ENCODE peak calls at places on chromosomes 6 and 20, in ten cellular contexts. T is transverse colon, E is adrenal gland, X is HepG2, Q is lower leg skin, D is NB4, N is ovary, Y is tibial nerve, W is A549, C is stomach. J is an unnamed sample.

GRCh38 chr6:39074486-39074885 is 25.9 kb downstream of the GLP1R start:
- DNase-seq in N (no peak), W (no peak), T (no peak), Y (no peak), E (no peak), Q (peak; percentile 81), X (no peak), D (no peak), C (peak; percentile 14), J (no peak)

GRCh38 chr6:39092124-39092523 is 22.9 kb downstream of the SAYSD1 start:
- DNase-seq in C (no peak), X (peak; percentile 19), Y (no peak), W (no peak), T (no peak), E (no peak), Q (no peak), N (no peak), D (peak; percentile 39), J (no peak)

GRCh38 chr6:45965787-45966186 is 49.9 kb downstream of the CLIC5 start:
- DNase-seq in N (no peak), Q (no peak), T (no peak), E (no peak), W (no peak), D (no peak), C (no peak), Y (no peak), X (no peak), J (no peak)

GRCh38 chr6:152117156-152118129 is 310.0 kb downstream of the ESR1 start:
- DNase-seq in Y (no peak), C (no peak), E (peak; percentile 24), N (no peak), Q (no peak), D (no peak), T (no peak), X (no peak), W (no peak), J (no peak)

GRCh38 chr20:57650756-57651483 is 30.7 kb upstream of the ZBP1 start:
- DNase-seq in D (no peak), Q (peak; percentile 80), N (peak; percentile 19), C (no peak), X (no peak), T (no peak), E (no peak), Y (no peak), W (no peak), J (peak; percentile 67)

GRCh38 chr6:169168706-169169105 is 84.9 kb downstream of the THBS2 start:
- DNase-seq in W (no peak), C (peak; percentile 14), X (no peak), Q (no peak), Y (no peak), E (no peak), T (no peak), N (no peak), D (no peak), J (no peak)

GRCh38 chr20:33521461-33521860 is 31.6 kb downstream of the CBFA2T2 start:
- DNase-seq in X (no peak), C (no peak), N (no peak), W (no peak), E (no peak), T (no peak), D (no peak), Q (no peak), Y (no peak), J (no peak)

GRCh38 chr6:170073846-170074245 is 217.0 kb downstream of the DLL1 start:
- DNase-seq in C (no peak), Q (peak; percentile 67), N (peak; percentile 3), Y (no peak), D (no peak), T (peak; percentile 2), W (no peak), X (no peak), E (no peak), J (no peak)

GRCh38 chr6:162680367-162680766 is 47.2 kb downstream of the PRKN start:
- DNase-seq in D (no peak), X (no peak), Y (no peak), T (no peak), E (no peak), W (no peak), C (no peak), N (no peak), Q (no peak), J (no peak)

GRCh38 chr6:162683135-162683534 is 44.4 kb downstream of the PRKN start:
- DNase-seq in W (no peak), Y (no peak), X (no peak), N (no peak), E (no peak), Q (no peak), C (no peak), T (no peak), D (no peak), J (no peak)

GRCh38 chr6:162681447-162681846 is 46.1 kb downstream of the PRKN start:
- DNase-seq in T (no peak), Y (no peak), N (no peak), D (no peak), Q (no peak), X (peak; percentile 34), E (no peak), W (no peak), C (no peak), J (no peak)

GRCh38 chr6:162684961-162685360 is 42.6 kb downstream of the PRKN start:
- DNase-seq in Q (no peak), E (no peak), X (no peak), T (no peak), C (no peak), D (no peak), W (no peak), N (no peak), Y (no peak), J (no peak)

DNA sequence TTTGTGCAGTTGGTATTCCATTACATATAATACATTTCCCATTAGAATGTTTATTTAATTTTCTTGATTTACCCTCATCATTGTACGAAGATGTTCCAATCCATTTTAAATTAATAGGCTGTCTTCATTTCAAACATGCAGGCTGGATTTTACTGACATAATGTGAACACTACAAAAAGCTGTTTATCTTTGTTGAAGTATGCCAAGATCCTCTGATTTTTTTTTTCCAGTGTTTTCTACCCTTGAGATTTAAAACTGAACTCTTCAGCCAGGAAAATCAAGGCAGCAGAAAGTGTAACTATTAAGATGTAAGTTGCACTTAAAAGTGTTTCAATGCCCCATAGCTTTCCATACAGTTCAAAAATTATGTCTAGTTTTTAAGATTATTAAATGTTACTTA is 43.5 kb downstream of the PRKN start:
- DNase-seq in E (no peak), D (no peak), Q (no peak), N (no peak), Y (no peak), T (no peak), C (no peak), W (no peak), X (no peak), J (no peak)
- TF ChIP-seq CTCF in E (no peak), D (no peak), Q (no peak), N (no peak), Y (no peak), T (no peak), C (no peak), W (no peak), X (no peak), J (no peak)

GRCh38 chr6:2007165-2007564 is 238.2 kb downstream of the GMDS start:
- DNase-seq in E (no peak), Q (no peak), X (no peak), T (no peak), W (no peak), D (no peak), N (no peak), Y (no peak), C (no peak), J (no peak)
- TF ChIP-seq POLR2A in E (no peak), Q (no peak), X (no peak), T (no peak), W (no peak), D (no peak), N (no peak), Y (no peak), C (no peak), J (no peak)

GRCh38 chr20:7984192-7984591 is 35.4 kb downstream of the TMX4 start:
- DNase-seq in E (no peak), W (no peak), T (no peak), X (no peak), Y (no peak), C (no peak), D (no peak), Q (no peak), N (no peak), J (no peak)

GRCh38 chr20:7985916-7986315 is 33.6 kb downstream of the TMX4 start:
- DNase-seq in N (no peak), C (no peak), D (no peak), X (no peak), T (no peak), E (no peak), W (no peak), Y (no peak), Q (no peak), J (no peak)

GRCh38 chr20:7993703-7994102 is 25.9 kb downstream of the TMX4 start:
- DNase-seq in D (no peak), Y (no peak), X (no peak), E (no peak), T (no peak), N (no peak), C (no peak), Q (no peak), W (no peak), J (no peak)

GRCh38 chr20:7993238-7993637 is 26.3 kb downstream of the TMX4 start:
- DNase-seq in E (no peak), X (no peak), N (no peak), Y (no peak), C (no peak), Q (no peak), W (no peak), T (no peak), D (no peak), J (no peak)

DNA sequence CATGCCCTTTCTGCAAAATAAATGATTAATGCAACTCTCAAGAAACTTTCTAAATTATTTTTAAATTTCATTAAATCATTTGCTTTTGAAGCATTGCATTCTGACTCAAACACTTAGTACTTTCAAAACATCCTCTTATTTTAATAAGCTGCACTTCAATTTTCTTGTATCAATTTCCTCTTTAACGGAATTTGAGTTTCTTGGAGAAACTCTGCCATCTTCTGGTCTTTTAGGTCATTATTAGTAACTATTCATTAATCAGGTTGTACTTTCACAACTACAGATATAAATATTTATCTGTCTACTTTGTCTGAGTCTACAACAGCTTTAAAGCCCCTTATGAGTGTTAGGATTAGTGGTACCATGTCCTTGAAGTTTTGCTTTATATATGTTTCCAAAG is 30.2 kb downstream of the TMX4 start:
- DNase-seq in W (peak; percentile 9), X (no peak), N (no peak), D (no peak), Y (no peak), C (no peak), E (no peak), Q (no peak), T (no peak), J (no peak)
- TF ChIP-seq CTCF in W (peak; percentile 37), X (peak; percentile 18), N (no peak), D (no peak), Y (no peak), C (no peak), E (no peak), Q (no peak), T (no peak), J (no peak)

GRCh38 chr20:46893877-46894578 is 615 bp upstream of the EYA2 start:
- DNase-seq in E (no peak), D (no peak), C (no peak), W (peak; percentile 39), T (no peak), X (no peak), Y (no peak), Q (no peak), N (no peak), J (no peak)

GRCh38 chr20:46894579-46894958 is at the start of gene EYA2:
- DNase-seq in W (peak; percentile 28), X (no peak), N (no peak), E (no peak), Y (no peak), Q (no peak), C (peak; percentile 32), D (no peak), T (peak; percentile 16), J (peak; percentile 85)

GRCh38 chr20:46895906-46896242 is 1.2 kb downstream of the EYA2 start:
- DNase-seq in Q (no peak), W (no peak), E (no peak), C (no peak), D (no peak), T (no peak), X (no peak), Y (no peak), N (no peak), J (no peak)

GRCh38 chr20:46893051-46893450 is 1.6 kb upstream of the EYA2 start:
- DNase-seq in E (no peak), N (no peak), W (no peak), X (no peak), C (no peak), D (no peak), Q (no peak), T (no peak), Y (no peak), J (no peak)

GRCh38 chr20:46894971-46895905 is 595 bp downstream of the EYA2 start:
- DNase-seq in Q (peak; percentile 83), E (no peak), Y (no peak), W (no peak), D (no peak), T (peak; percentile 15), X (no peak), N (no peak), C (peak; percentile 36), J (no peak)
- TF ChIP-seq POLR2A in Q (no peak), E (no peak), Y (no peak), W (no peak), D (no peak), T (no peak), X (no peak), N (no peak), C (no peak), J (no peak)

J was measured in upper lobe of left lung.